ENCODE peak calls at places on chromosomes 13 and 19, in eight cellular contexts. Q is thoracic aorta, U is heart right ventricle, Z is keratinocyte, I is PC-3, M is cardiac muscle cell, X is upper lobe of right lung, Y is A549. L is an unnamed sample.

GRCh38 chr13:102233566-102234208 is 168.2 kb downstream of the FGF14 start:
- DNase-seq in X (no peak), Z (no peak), U (no peak), I (no peak), Y (no peak), M (no peak), Q (no peak), L (no peak)

GRCh38 chr13:21330126-21330861 is 128.8 kb downstream of the ZDHHC20 start:
- DNase-seq in X (no peak), Z (no peak), M (no peak), Y (no peak), I (no peak), Q (no peak), U (no peak), L (no peak)

GRCh38 chr13:65606622-65607021 is 1623.5 kb downstream of the PCDH9 start:
- DNase-seq in Y (no peak), I (peak; percentile 4), M (peak; percentile 72), Q (no peak), X (no peak), U (no peak), Z (no peak), L (peak; percentile 15)

GRCh38 chr13:54183728-54184127 is 1155.1 kb downstream of the OLFM4 start:
- DNase-seq in Q (no peak), U (no peak), X (no peak), Y (no peak), I (no peak), Z (no peak), M (no peak), L (no peak)

GRCh38 chr19:1751367-1752008 is 1.8 kb upstream of the ONECUT3 start:
- DNase-seq in U (no peak), Q (no peak), I (no peak), Z (no peak), M (no peak), X (no peak), Y (no peak), L (no peak)

GRCh38 chr13:40152145-40152544 is 496.7 kb downstream of the COG6 start:
- DNase-seq in Q (peak; percentile 19), Y (peak; percentile 8), X (no peak), U (peak; percentile 13), Z (no peak), M (peak; percentile 89), I (peak; percentile 67), L (peak; percentile 30)

GRCh38 chr13:43698009-43698408 is 88.8 kb downstream of the ENOX1 start:
- DNase-seq in M (no peak), I (no peak), U (no peak), Q (no peak), X (no peak), Z (no peak), Y (no peak), L (no peak)

GRCh38 chr13:70613295-70613694 is 505.0 kb upstream of the KLHL1 start:
- DNase-seq in U (no peak), Z (no peak), X (no peak), Y (no peak), I (peak; percentile 35), Q (no peak), M (peak; percentile 0), L (no peak)

GRCh38 chr13:75685239-75685697 is 49.1 kb downstream of the LMO7 start:
- DNase-seq in I (peak; percentile 71), U (no peak), Q (no peak), Z (no peak), M (peak; percentile 74), X (no peak), Y (no peak), L (peak; percentile 56)

GRCh38 chr13:76644906-76645305 is 241.3 kb downstream of the KCTD12 start:
- DNase-seq in I (no peak), U (no peak), M (no peak), Y (no peak), Q (no peak), X (no peak), Z (no peak), L (no peak)

GRCh38 chr19:19911150-19911549 is 10.4 kb downstream of the ZNF93 start:
- DNase-seq in X (no peak), Q (no peak), M (peak; percentile 59), U (no peak), Y (no peak), Z (no peak), I (no peak), L (no peak)

GRCh38 chr19:41940443-41941409 is 12.5 kb upstream of the ERFL start:
- DNase-seq in I (no peak), U (no peak), X (no peak), Q (no peak), Y (peak; percentile 77), M (no peak), Z (no peak), L (no peak)

GRCh38 chr13:52405767-52406494 is at the start of gene THSD1:
- DNase-seq in I (peak; percentile 31), M (peak; percentile 52), U (peak; percentile 83), X (peak; percentile 79), Z (no peak), Q (no peak), Y (peak; percentile 40), L (peak; percentile 22)

GRCh38 chr13:30307194-30307965 is at the start of gene KATNAL1:
- DNase-seq in Q (peak; percentile 8), X (peak; percentile 88), I (peak; percentile 55), M (peak; percentile 78), Z (no peak), Y (peak; percentile 48), U (peak; percentile 78), L (peak; percentile 95)
- H3K4me1 ChIP-seq in Q (peaks cover 46% of the 10 kb centered on the region), X (peaks cover 15% of the 10 kb centered on the region), I (peaks cover 16% of the 10 kb centered on the region), M (peaks cover 22% of the 10 kb centered on the region), Z (peaks cover 13% of the 10 kb centered on the region), Y (peaks cover 32% of the 10 kb centered on the region), U (peaks cover 50% of the 10 kb centered on the region), L (peaks cover 56% of the 10 kb centered on the region)

GRCh38 chr19:33763661-33764343 is 32.9 kb upstream of the KCTD15 start:
- DNase-seq in M (no peak), Z (no peak), U (no peak), Q (no peak), Y (no peak), X (no peak), I (no peak), L (no peak)
- H3K4me3 ChIP-seq in M (no peak overlapping the region), Z (no peak overlapping the region), U (no peak overlapping the region), Q (no peak overlapping the region), Y (no peak overlapping the region), X (no peak overlapping the region), I (no peak overlapping the region), L (no peak overlapping the region)

GRCh38 chr13:110531671-110532083 is 29.8 kb downstream of the RAB20 start:
- DNase-seq in Z (no peak), M (no peak), I (no peak), X (peak; percentile 72), Q (no peak), Y (no peak), U (no peak), L (no peak)

GRCh38 chr13:110535526-110535925 is 26.0 kb downstream of the RAB20 start:
- DNase-seq in I (no peak), U (no peak), X (no peak), Y (no peak), M (no peak), Z (no peak), Q (no peak), L (no peak)

GRCh38 chr13:110536006-110536693 is 25.4 kb downstream of the RAB20 start:
- DNase-seq in Z (no peak), Y (no peak), X (no peak), U (peak; percentile 45), Q (no peak), I (no peak), M (no peak), L (no peak)

GRCh38 chr13:110530839-110531499 is 30.6 kb downstream of the RAB20 start:
- DNase-seq in M (no peak), Z (no peak), Y (no peak), Q (no peak), X (no peak), I (no peak), U (no peak), L (no peak)

GRCh38 chr13:110533771-110534670 is 27.5 kb downstream of the RAB20 start:
- DNase-seq in U (no peak), M (no peak), Y (no peak), I (no peak), Q (no peak), Z (no peak), X (no peak), L (no peak)
- H3K4me1 ChIP-seq in U (peaks cover 26% of the 10 kb centered on the region), M (peaks cover 8% of the 10 kb centered on the region), Y (no peaks in the 10 kb centered on the region), I (no peaks in the 10 kb centered on the region), Q (peaks cover 40% of the 10 kb centered on the region), Z (no peaks in the 10 kb centered on the region), X (peaks cover 28% of the 10 kb centered on the region), L (peaks cover 8% of the 10 kb centered on the region)

DNA sequence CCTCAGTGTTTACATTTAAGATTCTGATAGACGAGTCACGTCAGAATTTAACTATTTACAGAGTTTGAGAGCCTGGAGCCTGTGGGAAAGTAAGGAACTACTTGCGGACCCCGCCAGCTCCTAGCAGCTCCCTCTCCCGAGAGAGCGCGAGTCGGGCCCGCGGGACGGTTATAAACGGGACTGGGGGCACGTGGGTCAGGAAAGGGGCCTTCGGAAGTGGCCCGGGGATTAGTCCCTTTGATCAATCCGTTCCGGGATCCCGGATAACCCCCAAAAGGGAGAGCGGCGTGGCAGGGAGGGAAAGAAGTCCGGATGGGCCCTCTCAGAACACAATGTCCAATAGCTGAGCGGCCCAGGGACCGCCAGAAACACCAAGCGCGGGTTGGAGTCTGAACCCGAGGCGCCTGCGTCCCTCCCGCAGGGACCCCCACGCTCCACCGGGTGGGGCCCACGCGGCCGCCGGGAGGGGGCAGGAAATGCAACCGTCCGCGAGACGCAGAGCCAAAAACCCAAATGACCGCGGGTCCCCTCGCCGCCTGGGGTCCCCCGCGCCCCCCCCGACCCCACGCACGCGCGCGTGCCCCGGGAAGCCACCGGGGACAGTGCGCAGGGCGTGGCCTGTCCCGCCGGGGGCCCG is 3.6 kb downstream of the ZIC5 start:
- DNase-seq in Z (no peak), I (no peak), X (no peak), U (no peak), Y (no peak), Q (no peak), M (no peak), L (peak; percentile 76)
- H3K4me3 ChIP-seq in Z (no peak overlapping the region), I (peak overlapping the region; percentile 27), X (peak overlapping the region; percentile 23), U (peak overlapping the region; percentile 26), Y (peak overlapping the region; percentile 95), Q (peak overlapping the region; percentile 61), M (peak overlapping the region; percentile 41), L (peak overlapping the region; percentile 91)

GRCh38 chr13:49996166-49996915 is 501 bp upstream of the TRIM13 start:
- DNase-seq in Q (peak; percentile 54), I (peak; percentile 82), Y (peak; percentile 52), X (peak; percentile 98), M (peak; percentile 98), Z (no peak), U (peak; percentile 93), L (peak; percentile 96)
- H3K4me1 ChIP-seq in Q (peaks cover 45% of the 10 kb centered on the region), I (peaks cover 23% of the 10 kb centered on the region), Y (peaks cover 23% of the 10 kb centered on the region), X (peaks cover 35% of the 10 kb centered on the region), M (peaks cover 9% of the 10 kb centered on the region), Z (peaks cover 20% of the 10 kb centered on the region), U (peaks cover 39% of the 10 kb centered on the region), L (peaks cover 23% of the 10 kb centered on the region)

DNA sequence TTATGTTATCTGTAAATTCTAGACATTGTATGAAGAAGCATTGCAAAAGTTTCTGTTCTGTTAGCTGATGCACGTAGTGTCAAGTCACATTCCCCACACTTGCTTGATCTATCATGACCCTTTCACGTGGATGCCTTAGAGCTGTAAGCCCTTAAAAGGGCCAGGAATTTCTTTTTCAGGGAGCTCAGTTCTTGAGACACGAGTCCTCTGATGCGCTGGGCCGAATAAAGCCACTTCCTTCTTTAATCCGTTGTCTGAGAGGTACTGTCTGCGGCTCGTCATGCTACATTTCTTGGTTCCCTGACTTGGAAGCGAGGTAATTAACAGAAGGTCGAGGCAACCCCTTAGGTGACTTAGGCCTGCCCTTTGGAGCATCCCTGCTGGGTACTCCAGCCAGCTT is 5.8 kb downstream of the ZNF816 start:
- DNase-seq in U (no peak), Q (no peak), M (no peak), Y (no peak), Z (no peak), I (no peak), X (no peak), L (no peak)
- H3K4me3 ChIP-seq in U (no peak overlapping the region), Q (no peak overlapping the region), M (no peak overlapping the region), Y (no peak overlapping the region), Z (no peak overlapping the region), I (no peak overlapping the region), X (no peak overlapping the region), L (no peak overlapping the region)